ENCODE peak calls at places on chromosomes 12 and 14, in six cellular contexts. T is gastrocnemius medialis; A is mucosa of descending colon; Q is CD4-positive, alpha-beta T cell; L is mammary epithelial cell; K is AG04450. X is an unnamed sample.

GRCh38 chr12:70798016-70798768 is 122.3 kb downstream of the PTPRR start:
- DNase-seq in T (no peak), L (no peak), Q (no peak), K (no peak), A (no peak), X (no peak)

GRCh38 chr14:71354801-71355200 is 447.5 kb downstream of the PCNX1 start:
- DNase-seq in T (no peak), Q (no peak), K (no peak), L (peak), A (no peak), X (no peak)

GRCh38 chr12:120972870-120973543 is 5.3 kb upstream of the HNF1A start:
- DNase-seq in K (no peak), T (no peak), Q (no peak), L (no peak), A (no peak), X (no peak)

GRCh38 chr12:65199604-65200003 is 30.2 kb downstream of the LEMD3 start:
- DNase-seq in K (no peak), T (no peak), L (no peak), A (no peak), Q (no peak), X (no peak)

GRCh38 chr12:70393787-70394519 is 27.9 kb downstream of the KCNMB4 start:
- DNase-seq in A (no peak), T (no peak), Q (no peak), L (peak), K (no peak), X (no peak)

GRCh38 chr12:30047499-30048262 is 263.9 kb upstream of the TMTC1 start:
- DNase-seq in K (no peak), Q (no peak), T (no peak), L (peak), A (no peak), X (no peak)

GRCh38 chr12:90058721-90059120 is 350.1 kb upstream of the ATP2B1 start:
- DNase-seq in K (peak), T (no peak), Q (no peak), L (peak), A (peak), X (no peak)

GRCh38 chr12:48015954-48016353 is 11.7 kb upstream of the COL2A1 start:
- DNase-seq in L (no peak), A (no peak), Q (no peak), T (no peak), K (no peak), X (no peak)

GRCh38 chr14:22982477-22983245 is at the start of gene AJUBA:
- DNase-seq in T (peak), L (peak), Q (peak), K (peak), A (peak), X (peak)

GRCh38 chr12:52120951-52121847 is 41.7 kb downstream of the SMIM41 start:
- DNase-seq in Q (no peak), K (no peak), A (no peak), T (no peak), L (peak), X (no peak)

GRCh38 chr12:128970110-128970509 is 116.8 kb downstream of the GLT1D1 start:
- DNase-seq in A (no peak), K (no peak), T (no peak), L (no peak), Q (no peak), X (no peak)

GRCh38 chr12:17999174-17999801 is 90.7 kb downstream of the RERGL start:
- DNase-seq in L (no peak), K (no peak), T (no peak), Q (no peak), A (no peak), X (no peak)

GRCh38 chr14:34750670-34751069 is 36.3 kb upstream of the CFL2 start:
- DNase-seq in A (no peak), K (peak), L (peak), Q (no peak), T (no peak), X (no peak)

GRCh38 chr12:18907154-18907553 is 169.2 kb downstream of the CAPZA3 start:
- DNase-seq in K (no peak), L (no peak), T (no peak), Q (no peak), A (no peak), X (no peak)

GRCh38 chr14:79740043-79740442 is 471.3 kb downstream of the DIO2 start:
- DNase-seq in T (no peak), Q (no peak), L (no peak), A (no peak), K (no peak), X (no peak)

GRCh38 chr12:129531004-129531403 is 372.8 kb downstream of the TMEM132D start:
- DNase-seq in T (no peak), K (no peak), Q (no peak), A (peak), L (no peak), X (no peak)

GRCh38 chr12:11752403-11753150 is 103.1 kb downstream of the ETV6 start:
- DNase-seq in L (no peak), T (no peak), Q (no peak), K (no peak), A (no peak), X (peak)

GRCh38 chr14:71140157-71140556 is 232.9 kb downstream of the PCNX1 start:
- DNase-seq in T (no peak), K (no peak), A (no peak), L (no peak), Q (no peak), X (no peak)

GRCh38 chr12:65327207-65328076 is 49.0 kb downstream of the MSRB3 start:
- DNase-seq in Q (no peak), K (peak), L (no peak), A (no peak), T (no peak), X (no peak)

GRCh38 chr12:50600364-50600763 is 95.6 kb downstream of the DIP2B start:
- DNase-seq in A (no peak), K (no peak), Q (no peak), T (no peak), L (no peak), X (no peak)

GRCh38 chr14:57755018-57755521 is 110.8 kb downstream of the SLC35F4 start:
- DNase-seq in K (no peak), Q (no peak), T (no peak), A (no peak), L (no peak), X (no peak)

GRCh38 chr12:116454950-116455447 is 104.2 kb upstream of the MAP1LC3B2 start:
- DNase-seq in T (no peak), L (peak), A (no peak), Q (no peak), K (peak), X (no peak)

GRCh38 chr14:104143071-104143470 is 4.7 kb downstream of the KIF26A start:
- DNase-seq in L (no peak), K (no peak), A (no peak), Q (no peak), T (no peak), X (no peak)

GRCh38 chr14:99127651-99128167 is 144.3 kb downstream of the BCL11B start:
- DNase-seq in L (peak), Q (no peak), K (no peak), A (no peak), T (no peak), X (no peak)

GRCh38 chr14:29458547-29458946 is 469.1 kb downstream of the PRKD1 start:
- DNase-seq in Q (no peak), A (no peak), L (no peak), K (no peak), T (no peak), X (no peak)

GRCh38 chr12:50764861-50765324 is 992 bp downstream of the ATF1 start:
- DNase-seq in A (peak), Q (peak), L (peak), K (no peak), T (no peak), X (no peak)

GRCh38 chr12:6140646-6141045 is 16.2 kb upstream of the VWF start:
- DNase-seq in Q (no peak), K (no peak), A (no peak), T (no peak), L (no peak), X (no peak)

GRCh38 chr12:84858796-84859195 is 53.8 kb downstream of the SLC6A15 start:
- DNase-seq in Q (no peak), A (no peak), K (no peak), T (no peak), L (no peak), X (no peak)

GRCh38 chr12:67651380-67651695 is 2.8 kb downstream of the DYRK2 start:
- DNase-seq in A (peak), K (no peak), Q (peak), T (no peak), L (peak), X (no peak)

GRCh38 chr14:104895207-104895785 is 29.4 kb upstream of the PLD4 start:
- DNase-seq in Q (no peak), A (no peak), L (no peak), T (no peak), K (no peak), X (no peak)

GRCh38 chr12:95908573-95908972 is 33.8 kb downstream of the CCDC38 start:
- DNase-seq in Q (no peak), A (no peak), L (no peak), T (no peak), K (no peak), X (no peak)

GRCh38 chr12:56479625-56480024 is 8.3 kb downstream of the GLS2 start:
- DNase-seq in K (no peak), A (no peak), L (no peak), T (no peak), Q (no peak), X (no peak)

GRCh38 chr12:114777052-114777451 is 93.1 kb upstream of the TBX3 start:
- DNase-seq in Q (no peak), T (no peak), L (peak), K (no peak), A (no peak), X (no peak)

GRCh38 chr14:50007123-50007903 is 109.1 kb downstream of the VCPKMT start:
- DNase-seq in A (peak), T (no peak), Q (no peak), L (peak), K (no peak), X (no peak)

GRCh38 chr14:102528441-102529170 is 19.0 kb upstream of the ANKRD9 start:
- DNase-seq in Q (no peak), K (no peak), A (no peak), L (no peak), T (no peak), X (no peak)

GRCh38 chr12:58310368-58310767 is 369.0 kb downstream of the ATP23 start:
- DNase-seq in A (no peak), L (peak), K (peak), T (no peak), Q (no peak), X (no peak)

GRCh38 chr12:3003593-3003992 is 44.4 kb downstream of the TEAD4 start:
- DNase-seq in T (no peak), Q (no peak), L (no peak), A (no peak), K (no peak), X (no peak)
- TF ChIP-seq CTCF in T (peak), Q (no peak), L (no peak), A (no peak), K (no peak), X (no peak)

GRCh38 chr12:93892431-93893210 is 215.4 kb downstream of the CRADD start:
- DNase-seq in T (peak), K (no peak), L (no peak), A (no peak), Q (no peak), X (no peak)
- TF ChIP-seq CTCF in T (no peak), K (no peak), L (no peak), A (no peak), Q (no peak), X (no peak)

GRCh38 chr14:76080009-76080408 is 71.7 kb upstream of the GPATCH2L start:
- DNase-seq in K (no peak), L (no peak), Q (no peak), T (peak), A (no peak), X (no peak)

GRCh38 chr14:76073732-76074131 is 78.0 kb upstream of the GPATCH2L start:
- DNase-seq in T (no peak), K (no peak), A (no peak), L (no peak), Q (no peak), X (no peak)

GRCh38 chr14:76080471-76080870 is 71.3 kb upstream of the GPATCH2L start:
- DNase-seq in L (no peak), T (no peak), Q (no peak), K (no peak), A (no peak), X (no peak)

GRCh38 chr14:76078501-76078900 is 73.2 kb upstream of the GPATCH2L start:
- DNase-seq in L (no peak), Q (no peak), T (no peak), A (no peak), K (no peak), X (no peak)

DNA sequence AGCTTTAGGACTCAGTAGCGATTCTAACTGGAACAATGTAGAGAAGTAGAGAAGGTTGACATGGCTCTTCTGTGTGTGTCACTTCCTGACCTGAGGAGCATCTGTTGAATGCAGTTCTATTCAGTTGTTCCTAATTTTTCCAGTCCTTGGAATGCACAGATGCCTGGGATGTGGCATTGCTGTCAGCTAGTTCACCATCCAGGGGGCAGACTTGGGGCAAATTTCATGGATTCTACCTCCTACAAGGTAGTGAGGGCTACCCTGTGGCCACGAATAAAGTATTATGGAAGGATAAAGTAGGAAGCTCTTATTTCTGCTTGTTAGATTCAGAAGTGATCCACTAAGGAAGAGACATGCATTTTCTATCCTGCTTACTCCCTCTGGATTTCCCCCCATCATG is 74.4 kb upstream of the GPATCH2L start:
- DNase-seq in K (no peak), A (no peak), T (no peak), L (no peak), Q (no peak), X (no peak)
- TF ChIP-seq CTCF in K (no peak), A (no peak), T (no peak), L (no peak), Q (no peak), X (no peak)

GRCh38 chr14:59199614-59200013 is 11.1 kb downstream of the DAAM1 start:
- DNase-seq in L (no peak), Q (no peak), A (no peak), T (no peak), K (no peak), X (no peak)
- TF ChIP-seq CTCF in L (no peak), Q (no peak), A (no peak), T (no peak), K (no peak), X (no peak)

GRCh38 chr12:26271889-26272492 is 76.6 kb downstream of the SSPN start:
- DNase-seq in A (peak), L (peak), Q (no peak), T (no peak), K (peak), X (no peak)

GRCh38 chr12:26271024-26271423 is 75.7 kb downstream of the SSPN start:
- DNase-seq in K (no peak), A (no peak), Q (no peak), L (no peak), T (no peak), X (no peak)

GRCh38 chr12:26274441-26275312 is 79.3 kb downstream of the SSPN start:
- DNase-seq in L (peak), T (peak), K (peak), A (peak), Q (no peak), X (peak)

GRCh38 chr12:26275313-26276257 is 80.2 kb downstream of the SSPN start:
- DNase-seq in A (no peak), K (no peak), L (no peak), Q (no peak), T (no peak), X (no peak)

GRCh38 chr12:26273811-26274210 is 78.4 kb downstream of the SSPN start:
- DNase-seq in A (no peak), L (no peak), Q (no peak), T (no peak), K (no peak), X (no peak)
- TF ChIP-seq CTCF in A (no peak), L (no peak), Q (no peak), T (no peak), K (no peak), X (no peak)

GRCh38 chr14:74400919-74401503 is 25.0 kb downstream of the SYNDIG1L start:
- DNase-seq in Q (no peak), A (no peak), K (no peak), L (no peak), T (no peak), X (no peak)

GRCh38 chr14:74402264-74403251 is 23.5 kb downstream of the SYNDIG1L start:
- DNase-seq in K (no peak), T (no peak), L (no peak), A (no peak), Q (no peak), X (no peak)

GRCh38 chr14:74401504-74402241 is 24.3 kb downstream of the SYNDIG1L start:
- DNase-seq in T (no peak), Q (peak), L (no peak), A (peak), K (no peak), X (no peak)

GRCh38 chr14:74403619-74404417 is 22.2 kb downstream of the SYNDIG1L start:
- DNase-seq in K (no peak), A (no peak), L (no peak), Q (no peak), T (no peak), X (no peak)

GRCh38 chr14:74400328-74400727 is 25.7 kb downstream of the SYNDIG1L start:
- DNase-seq in K (no peak), Q (no peak), A (no peak), T (no peak), L (no peak), X (no peak)
- TF ChIP-seq CTCF in K (peak), Q (no peak), A (no peak), T (no peak), L (no peak), X (no peak)

X was measured in CD14-positive monocyte.